ENCODE peak calls at places on chromosomes 1 and 21, in five cellular contexts. P is GM12891, U is HepG2, S is H1, I is K562. H is an unnamed sample.

GRCh38 chr1:108158893-108159292 is 41.2 kb downstream of the SLC25A24 start:
- DNase-seq in P (no peak), U (no peak), S (no peak), I (no peak), H (no peak)

GRCh38 chr1:182595641-182596240 is 6.7 kb upstream of the RNASEL start:
- DNase-seq in I (peak; percentile 72), P (no peak), S (peak; percentile 90), U (peak; percentile 30), H (no peak)

GRCh38 chr1:33004628-33005027 is 32.1 kb downstream of the AK2 start:
- DNase-seq in U (no peak), P (no peak), S (no peak), I (no peak), H (no peak)

GRCh38 chr1:109271458-109271857 is 11.5 kb downstream of the PSRC1 start:
- DNase-seq in I (no peak), P (no peak), S (no peak), U (no peak), H (no peak)

GRCh38 chr1:156510709-156511108 is 10.1 kb upstream of the MEF2D start:
- DNase-seq in S (no peak), I (no peak), U (no peak), P (no peak), H (no peak)

GRCh38 chr1:239909894-239910293 is 181.8 kb upstream of the FMN2 start:
- DNase-seq in U (no peak), P (no peak), I (no peak), S (no peak), H (no peak)

GRCh38 chr1:25922064-25922632 is 15.9 kb upstream of the STMN1 start:
- DNase-seq in I (no peak), U (no peak), P (no peak), S (no peak), H (no peak)

GRCh38 chr1:11784256-11784992 is 21.3 kb downstream of the MTHFR start:
- DNase-seq in U (no peak), P (no peak), S (peak; percentile 64), I (no peak), H (no peak)

GRCh38 chr1:241442686-241443085 is 76.9 kb downstream of the FH start:
- DNase-seq in U (no peak), I (no peak), S (no peak), P (no peak), H (no peak)

GRCh38 chr1:34066921-34067603 is 98.0 kb downstream of the CSMD2 start:
- DNase-seq in P (no peak), U (no peak), I (no peak), S (no peak), H (no peak)

GRCh38 chr1:227343201-227343600 is 24.9 kb upstream of the CDC42BPA start:
- DNase-seq in U (no peak), P (no peak), I (no peak), S (no peak), H (no peak)

GRCh38 chr1:154076413-154076812 is 78.5 kb downstream of the NUP210L start:
- DNase-seq in U (no peak), I (no peak), S (no peak), P (no peak), H (no peak)

GRCh38 chr1:229139320-229139719 is 131.6 kb upstream of the RAB4A start:
- DNase-seq in P (no peak), S (no peak), I (no peak), U (no peak), H (no peak)

GRCh38 chr1:84810343-84810742 is 82.7 kb downstream of the LPAR3 start:
- DNase-seq in P (no peak), I (no peak), U (no peak), S (no peak), H (no peak)

GRCh38 chr1:243667591-243667990 is 182.5 kb downstream of the AKT3 start:
- DNase-seq in U (no peak), S (no peak), I (no peak), P (no peak), H (no peak)

GRCh38 chr1:232998646-232999045 is 48.2 kb downstream of the NTPCR start:
- DNase-seq in P (no peak), S (no peak), U (no peak), I (no peak), H (no peak)

GRCh38 chr21:26557106-26557505 is 16.0 kb downstream of the CYYR1 start:
- DNase-seq in S (no peak), I (no peak), P (no peak), U (no peak), H (no peak)

GRCh38 chr1:186838380-186839076 is 9.8 kb downstream of the PLA2G4A start:
- DNase-seq in P (no peak), S (no peak), I (no peak), U (no peak), H (no peak)

GRCh38 chr1:192795913-192796312 is 12.9 kb upstream of the RGS2 start:
- DNase-seq in U (no peak), P (no peak), S (no peak), I (no peak), H (no peak)

GRCh38 chr1:211804915-211805314 is 25.6 kb downstream of the LPGAT1 start:
- DNase-seq in P (no peak), U (no peak), I (no peak), S (no peak), H (no peak)

GRCh38 chr1:90835661-90836344 is 118.7 kb upstream of the BARHL2 start:
- DNase-seq in U (no peak), S (peak; percentile 80), P (no peak), I (no peak), H (no peak)

GRCh38 chr1:8302181-8302681 is 15.7 kb upstream of the SLC45A1 start:
- DNase-seq in U (no peak), I (no peak), S (no peak), P (no peak), H (no peak)

GRCh38 chr1:3597599-3597964 is 13.7 kb downstream of the MEGF6 start:
- DNase-seq in P (no peak), S (no peak), U (no peak), I (no peak), H (no peak)

GRCh38 chr1:33815061-33815460 is 48.8 kb upstream of the HMGB4 start:
- DNase-seq in I (no peak), U (no peak), P (no peak), S (no peak), H (no peak)

GRCh38 chr1:45942411-45942810 is 139.0 kb downstream of the MAST2 start:
- DNase-seq in U (no peak), P (no peak), I (no peak), S (no peak), H (no peak)
- TF ChIP-seq POLR2AphosphoS5 in U (no peak), P (no peak), I (no peak), S (no peak), H (no peak)

GRCh38 chr1:31906557-31906956 is 31.6 kb downstream of the PTP4A2 start:
- DNase-seq in S (no peak), U (no peak), I (no peak), P (no peak), H (no peak)
- TF ChIP-seq TAF1 in S (no peak), U (no peak), I (no peak), P (no peak), H (no peak)

GRCh38 chr1:217747156-217747769 is 116.1 kb downstream of the SPATA17 start:
- DNase-seq in P (no peak), U (peak; percentile 13), I (peak; percentile 10), S (no peak), H (no peak)
- TF ChIP-seq POLR2A in P (no peak), U (no peak), I (no peak), S (no peak), H (no peak)

DNA sequence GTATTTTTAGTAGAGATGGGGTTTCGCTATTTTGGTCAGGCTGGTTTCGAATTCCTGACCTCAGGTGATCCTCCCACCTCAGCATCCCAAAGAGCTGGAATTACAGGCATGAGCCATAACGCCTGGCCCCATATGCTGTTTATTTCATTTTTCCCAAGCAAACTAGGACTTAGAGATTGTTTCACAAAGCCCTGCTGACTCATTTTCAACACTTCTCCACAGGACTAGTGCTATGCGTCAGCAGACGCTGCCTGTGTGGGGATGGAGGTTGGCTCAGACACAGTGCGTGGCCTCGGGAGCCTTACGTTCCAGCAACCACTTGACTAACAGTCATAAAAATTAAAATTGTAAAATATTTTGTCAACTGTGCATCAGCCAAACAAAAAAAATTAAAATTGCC is 22.7 kb downstream of the PKNOX1 start:
- DNase-seq in P (no peak), I (no peak), U (no peak), S (no peak), H (no peak)
- TF ChIP-seq POLR2AphosphoS5 in P (no peak), I (no peak), U (no peak), S (no peak), H (no peak)

GRCh38 chr21:35281946-35282345 is 232.8 kb upstream of the RUNX1 start:
- DNase-seq in U (no peak), S (no peak), I (no peak), P (no peak), H (no peak)

GRCh38 chr21:35280221-35280620 is 231.1 kb upstream of the RUNX1 start:
- DNase-seq in S (no peak), U (no peak), P (no peak), I (no peak), H (no peak)

GRCh38 chr21:35282944-35283343 is 233.8 kb upstream of the RUNX1 start:
- DNase-seq in P (no peak), S (no peak), U (no peak), I (peak; percentile 51), H (no peak)

GRCh38 chr21:35288238-35288637 is 239.1 kb upstream of the RUNX1 start:
- DNase-seq in U (no peak), S (no peak), I (no peak), P (no peak), H (no peak)

DNA sequence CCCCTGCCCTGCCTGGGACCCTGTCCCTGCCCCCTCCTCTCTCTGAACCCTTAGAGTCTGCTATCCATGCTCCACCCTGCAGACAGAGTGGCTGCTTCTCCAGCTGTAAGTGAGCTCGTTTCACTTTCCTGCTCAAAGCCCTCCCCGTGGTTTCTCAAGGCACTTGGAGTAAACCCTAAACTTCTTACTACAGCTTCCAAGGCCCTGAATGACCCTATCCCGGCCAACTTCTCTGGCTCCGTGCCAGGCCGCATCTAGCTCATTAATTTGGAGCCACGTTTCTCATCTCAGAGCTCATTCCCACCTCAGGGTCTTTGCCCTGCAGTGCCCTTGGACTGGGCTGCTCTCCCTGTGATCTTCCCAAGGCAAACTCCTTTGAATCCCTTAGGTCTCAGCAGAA is 235.1 kb upstream of the RUNX1 start:
- DNase-seq in I (no peak), S (no peak), P (no peak), U (no peak), H (no peak)
- TF ChIP-seq TAF1 in I (no peak), S (no peak), P (no peak), U (no peak), H (no peak)

DNA sequence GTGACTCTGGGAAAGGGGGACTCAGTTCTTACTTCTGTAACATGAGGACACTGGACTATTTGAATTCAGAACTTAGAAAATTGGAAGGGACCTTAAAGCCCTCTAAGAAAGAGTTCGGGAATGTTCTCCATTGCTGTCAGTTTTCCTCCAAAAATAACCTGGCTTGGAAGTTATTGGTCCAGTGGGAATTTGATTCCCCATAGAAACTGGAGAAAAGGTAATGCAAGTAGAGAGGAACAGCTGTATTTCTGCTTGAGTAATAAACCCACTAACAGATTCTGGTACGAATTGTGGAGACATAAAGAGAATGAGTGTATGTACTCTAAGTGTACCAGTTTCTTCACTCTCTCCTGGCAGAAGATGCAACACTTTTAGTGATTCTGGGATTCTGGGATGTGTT is 1.8 kb downstream of the ZBED6 start:
- DNase-seq in P (no peak), I (no peak), S (no peak), U (no peak), H (no peak)
- TF ChIP-seq POLR2A in P (no peak), I (no peak), S (peak; percentile 25), U (no peak), H (no peak)

GRCh38 chr1:150213170-150214098 is 22.5 kb downstream of the ANP32E start:
- DNase-seq in I (no peak), P (peak; percentile 75), U (peak; percentile 80), S (peak; percentile 91), H (peak; percentile 86)
- TF ChIP-seq POLR2AphosphoS5 in I (no peak), P (peak; percentile 69), U (peak; percentile 46), S (no peak), H (no peak)